ENCODE peak calls at places on chromosomes 12 and 14, in five cellular contexts. G is HCT116, W is HepG2, P is K562, R is upper lobe of left lung. S is an unnamed sample.

GRCh38 chr12:18158774-18159557 is 69.0 kb upstream of the RERGL start:
- ATAC-seq in W (peak; percentile 77), P (peak; percentile 58), R (no peak), G (peak; percentile 80), S (no peak)

GRCh38 chr14:51844482-51844881 is 15.9 kb upstream of the GNG2 start:
- ATAC-seq in P (no peak), G (no peak), R (no peak), W (no peak), S (no peak)

GRCh38 chr12:103197725-103198388 is 240.4 kb downstream of the ASCL1 start:
- ATAC-seq in P (no peak), W (no peak), R (peak; percentile 17), G (no peak), S (no peak)

GRCh38 chr14:100878271-100879146 is 25.0 kb downstream of the RTL1 start:
- ATAC-seq in W (peak; percentile 24), P (no peak), R (no peak), G (no peak), S (no peak)

GRCh38 chr12:21828111-21828775 is 53.7 kb upstream of the KCNJ8 start:
- ATAC-seq in P (no peak), R (no peak), W (no peak), G (no peak), S (peak; percentile 75)

GRCh38 chr14:104939666-104940410 is 15.2 kb downstream of the PLD4 start:
- ATAC-seq in G (no peak), W (no peak), R (no peak), P (no peak), S (no peak)

GRCh38 chr14:94180655-94181271 is 6.6 kb downstream of the PPP4R4 start:
- ATAC-seq in G (peak; percentile 89), W (peak; percentile 94), R (peak; percentile 77), P (peak; percentile 69), S (no peak)

GRCh38 chr14:23861666-23862065 is 91.9 kb upstream of the DHRS4 start:
- ATAC-seq in W (peak; percentile 29), G (no peak), P (peak; percentile 83), R (no peak), S (no peak)

DNA sequence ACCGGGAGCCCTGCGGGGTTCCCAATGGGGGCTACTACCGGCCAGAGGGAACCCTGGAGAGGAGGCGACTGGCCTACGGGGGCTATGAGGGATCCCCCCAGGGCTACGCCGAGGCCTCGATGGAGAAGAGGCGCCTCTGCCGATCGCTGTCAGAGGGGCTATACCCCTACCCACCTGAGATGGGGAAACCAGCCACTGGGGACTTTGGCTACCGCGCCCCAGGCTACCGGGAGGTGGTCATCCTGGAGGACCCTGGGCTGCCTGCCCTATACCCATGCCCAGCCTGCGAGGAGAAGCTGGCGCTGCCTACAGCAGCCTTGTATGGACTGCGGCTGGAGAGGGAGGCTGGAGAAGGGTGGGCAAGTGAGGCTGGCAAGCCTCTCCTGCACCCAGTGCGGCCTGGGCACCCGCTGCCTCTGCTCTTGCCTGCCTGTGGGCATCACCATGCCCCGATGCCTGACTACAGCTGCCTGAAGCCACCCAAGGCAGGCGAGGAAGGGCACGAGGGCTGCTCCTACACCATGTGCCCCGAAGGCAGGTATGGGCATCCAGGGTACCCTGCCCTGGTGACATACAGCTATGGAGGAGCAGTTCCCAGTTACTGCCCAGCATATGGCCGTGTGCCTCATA is 9.7 kb downstream of the TNS2 start:
- ATAC-seq in G (no peak), R (no peak), W (no peak), P (no peak), S (no peak)
- TF ChIP-seq POLR2AphosphoS5 in G (no peak), R (no peak), W (no peak), P (no peak), S (peak; percentile 24)

DNA sequence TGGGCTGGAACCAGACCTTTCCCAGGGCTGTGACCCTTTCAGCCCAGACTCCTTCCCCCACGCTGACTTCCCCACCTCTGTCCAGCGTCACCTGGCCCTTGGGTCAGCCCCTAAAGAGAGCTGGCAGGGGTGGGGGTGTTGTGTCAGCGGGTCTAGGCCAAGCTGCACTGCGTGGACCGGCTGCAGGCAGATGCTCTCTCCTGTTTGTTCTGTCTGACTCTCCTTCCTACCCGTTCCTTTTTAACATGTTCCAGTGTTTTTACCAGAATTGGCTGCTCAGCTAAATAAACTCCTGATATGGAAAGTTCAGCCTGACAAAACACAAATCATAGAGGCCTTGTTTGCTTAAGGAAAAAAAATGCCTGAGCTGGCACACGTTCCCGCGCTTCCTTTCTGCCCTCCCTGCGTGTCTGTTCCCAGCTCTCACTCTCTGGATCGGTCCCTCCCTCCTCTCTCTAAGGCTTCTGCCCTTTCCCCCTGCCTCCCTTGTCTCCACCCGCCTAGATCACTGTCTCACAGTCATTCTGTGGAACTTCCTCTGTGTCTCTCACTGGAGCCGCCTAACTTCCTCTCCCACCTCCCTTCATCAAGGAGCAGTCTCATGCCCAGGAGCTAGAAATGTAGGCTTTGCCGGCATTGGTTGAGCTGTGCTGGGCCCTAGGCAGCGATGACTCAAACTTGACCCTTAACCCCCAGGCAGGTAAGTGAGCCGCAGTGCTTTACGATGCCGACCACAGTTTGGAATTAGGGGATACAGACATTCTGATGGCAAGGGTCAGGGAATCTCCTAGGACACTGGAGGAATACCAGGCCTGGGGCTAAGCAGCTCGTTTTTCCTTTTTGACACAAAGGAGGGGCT is 15.5 kb upstream of the MLXIP start:
- ATAC-seq in W (peak; percentile 59), P (peak; percentile 29), R (peak; percentile 81), G (peak; percentile 61), S (peak; percentile 72)
- H3K27ac ChIP-seq in W (peak overlapping the region; percentile 71), P (peak overlapping the region; percentile 73), R (peak overlapping the region; percentile 83), G (peak overlapping the region; percentile 82), S (peak overlapping the region; percentile 86)

DNA sequence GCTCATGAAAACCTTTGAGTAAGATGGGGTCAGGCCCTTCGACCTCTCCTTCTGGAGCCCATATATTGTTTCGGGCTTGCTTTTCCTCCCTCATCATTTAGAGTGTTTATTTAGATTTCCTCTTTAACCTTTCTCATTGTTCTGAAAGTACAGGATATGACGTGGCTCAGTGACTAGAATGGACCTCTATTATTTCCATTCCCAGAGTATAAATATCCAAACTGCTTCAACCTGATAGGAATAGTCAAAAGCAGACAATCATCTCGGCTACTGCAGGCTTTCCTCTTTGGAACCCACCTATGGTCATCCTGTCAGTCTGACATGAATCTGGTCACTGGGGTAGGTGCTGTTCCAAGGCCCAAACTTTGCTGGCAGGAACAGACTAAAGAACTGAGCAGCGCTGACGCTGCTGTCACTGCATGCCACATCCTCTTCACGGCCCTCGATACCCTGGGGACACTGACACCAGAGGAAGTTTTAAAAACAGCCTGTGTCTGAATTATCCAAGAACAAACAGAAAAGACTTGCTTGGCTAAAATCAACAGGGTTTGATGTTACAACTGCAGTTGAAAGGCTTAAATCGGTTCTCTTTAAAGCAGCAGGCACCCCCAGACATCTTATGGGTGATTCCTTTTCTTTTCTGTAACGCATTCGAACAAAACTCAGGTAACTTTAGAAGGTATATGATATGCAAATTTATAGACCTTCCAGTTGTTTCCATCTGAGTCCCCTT is 5.0 kb upstream of the DDX47 start:
- ATAC-seq in P (no peak), W (no peak), R (peak; percentile 45), G (no peak), S (peak; percentile 49)
- TF ChIP-seq POLR2A in P (no peak), W (no peak), R (peak; percentile 46), G (no peak), S (no peak)

GRCh38 chr12:62922539-62922938 is 12.4 kb downstream of the PPM1H start:
- ATAC-seq in P (no peak), W (no peak), G (no peak), R (no peak), S (no peak)

GRCh38 chr12:62924084-62924483 is 10.9 kb downstream of the PPM1H start:
- ATAC-seq in W (no peak), P (no peak), G (no peak), R (no peak), S (no peak)

GRCh38 chr12:62930546-62931425 is 4.2 kb downstream of the PPM1H start:
- ATAC-seq in P (no peak), G (no peak), W (no peak), R (no peak), S (no peak)

GRCh38 chr12:62928632-62929031 is 6.3 kb downstream of the PPM1H start:
- ATAC-seq in R (no peak), P (no peak), W (peak; percentile 76), G (no peak), S (no peak)

GRCh38 chr12:62925680-62926079 is 9.3 kb downstream of the PPM1H start:
- ATAC-seq in R (no peak), W (peak; percentile 57), P (no peak), G (no peak), S (no peak)
- TF ChIP-seq POLR2AphosphoS5 in R (no peak), W (no peak), P (no peak), G (no peak), S (no peak)

GRCh38 chr12:110647669-110648068 is 33.7 kb downstream of the TCTN1 start:
- ATAC-seq in P (no peak), R (no peak), W (no peak), G (no peak), S (no peak)

DNA sequence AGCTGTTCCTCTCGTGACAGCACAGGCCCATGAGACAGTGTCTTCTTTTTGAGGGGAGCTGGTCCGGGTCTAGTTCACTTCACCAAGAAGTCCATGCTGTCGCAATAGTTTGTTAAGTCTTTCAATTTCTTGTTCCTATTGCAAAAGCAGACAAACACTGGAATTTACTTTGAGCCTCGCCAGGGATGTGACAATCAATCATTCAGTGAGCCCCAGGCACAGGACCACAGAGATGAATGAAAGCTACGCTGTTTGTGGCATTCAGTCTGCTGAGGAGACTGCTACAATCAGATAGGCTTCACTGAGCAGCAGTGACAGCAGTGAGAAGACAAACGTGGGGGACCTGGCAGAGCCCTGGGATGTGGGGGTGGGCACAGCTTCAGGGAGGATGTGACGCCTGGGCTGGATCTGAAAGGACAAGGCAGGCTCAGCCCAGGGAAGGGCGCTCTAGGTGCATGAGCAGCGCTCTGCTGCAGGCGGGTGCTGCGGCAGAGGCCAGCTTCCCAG is 35.5 kb downstream of the TCTN1 start:
- ATAC-seq in G (no peak), W (peak; percentile 86), R (no peak), P (peak; percentile 91), S (no peak)
- H3K27ac ChIP-seq in G (no peak overlapping the region), W (no peak overlapping the region), R (no peak overlapping the region), P (no peak overlapping the region), S (no peak overlapping the region)

DNA sequence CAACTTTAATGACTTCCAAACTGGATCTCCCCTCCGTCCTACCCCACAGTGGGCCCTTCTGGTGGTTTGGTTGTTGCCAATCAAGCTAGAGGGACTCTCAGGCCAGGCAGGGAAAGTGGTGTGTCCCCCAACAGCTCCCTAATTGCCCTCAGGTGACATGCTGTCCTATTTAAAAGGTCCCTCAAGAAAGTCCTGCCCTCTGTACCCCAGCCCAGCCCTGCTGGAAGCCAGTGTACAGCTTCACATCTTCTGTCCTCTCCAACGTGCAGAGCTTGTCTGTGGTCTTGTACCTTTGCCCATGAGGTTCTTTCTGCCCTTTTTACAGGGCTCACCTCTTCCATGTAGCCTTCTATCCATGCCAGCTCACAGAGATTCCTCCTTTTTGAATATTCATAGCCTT is 4.2 kb downstream of the RIN3 start:
- ATAC-seq in P (no peak), W (no peak), G (no peak), R (no peak), S (no peak)
- TF ChIP-seq POLR2A in P (no peak), W (no peak), G (no peak), R (no peak), S (no peak)

S was measured in gastroesophageal sphincter.